ENCODE peak calls at places on chromosomes 13 and 19, in six cellular contexts. Z is SK-N-SH, M is GM12878, J is K562, X is HCT116, C is HepG2. Q is an unnamed sample.

GRCh38 chr19:8401981-8402411 is 11.1 kb upstream of the MARCHF2 start:
- DNase-seq in Z (no peak), M (no peak), J (no peak), X (no peak), C (no peak), Q (no peak)

GRCh38 chr19:33799507-33799906 is 2.8 kb downstream of the KCTD15 start:
- DNase-seq in Z (peak), M (no peak), J (no peak), X (no peak), C (no peak), Q (no peak)

GRCh38 chr13:29454931-29455481 is 140.5 kb downstream of the SLC7A1 start:
- DNase-seq in Z (no peak), M (no peak), J (peak), X (peak), C (peak), Q (no peak)

GRCh38 chr13:51920786-51921185 is 59.0 kb downstream of the CCDC70 start:
- DNase-seq in Z (no peak), M (no peak), J (no peak), X (no peak), C (no peak), Q (no peak)

GRCh38 chr13:41511827-41512226 is 54.5 kb downstream of the RGCC start:
- DNase-seq in Z (no peak), M (no peak), J (no peak), X (no peak), C (no peak), Q (no peak)

GRCh38 chr19:44644391-44645016 is 794 bp downstream of the PVR start:
- DNase-seq in Z (peak), M (no peak), J (peak), X (no peak), C (peak), Q (no peak)

GRCh38 chr13:26853272-26853818 is 92.8 kb upstream of the GPR12 start:
- DNase-seq in Z (peak), M (no peak), J (no peak), X (no peak), C (no peak), Q (no peak)

GRCh38 chr19:6712692-6713670 is 7.5 kb downstream of the C3 start:
- DNase-seq in Z (no peak), M (no peak), J (no peak), X (no peak), C (no peak), Q (no peak)

GRCh38 chr19:2577722-2578335 is 101.9 kb downstream of the GADD45B start:
- DNase-seq in Z (no peak), M (no peak), J (no peak), X (no peak), C (no peak), Q (no peak)

GRCh38 chr19:15671891-15672579 is 852 bp upstream of the CYP4F12 start:
- DNase-seq in Z (no peak), M (no peak), J (no peak), X (no peak), C (no peak), Q (peak)

GRCh38 chr13:53191091-53191490 is 162.5 kb downstream of the OLFM4 start:
- DNase-seq in Z (no peak), M (no peak), J (no peak), X (no peak), C (no peak), Q (no peak)

GRCh38 chr13:20826810-20827560 is 53.2 kb upstream of the EEF1AKMT1 start:
- DNase-seq in Z (no peak), M (no peak), J (no peak), X (no peak), C (no peak), Q (no peak)

GRCh38 chr13:68323106-68323505 is 1093.0 kb upstream of the PCDH9 start:
- DNase-seq in Z (no peak), M (no peak), J (no peak), X (no peak), C (no peak), Q (no peak)

GRCh38 chr19:27746691-27747380 is 1466.1 kb downstream of the UQCRFS1 start:
- DNase-seq in Z (peak), M (no peak), J (peak), X (no peak), C (no peak), Q (peak)

GRCh38 chr13:30870916-30871712 is 35.0 kb upstream of the MEDAG start:
- DNase-seq in Z (no peak), M (no peak), J (no peak), X (no peak), C (no peak), Q (no peak)

GRCh38 chr13:113291997-113292862 is 4.8 kb upstream of the LAMP1 start:
- DNase-seq in Z (peak), M (no peak), J (peak), X (no peak), C (no peak), Q (peak)
- TF ChIP-seq JUND in Z (no peak), M (no peak), J (no peak), X (no peak), C (no peak), Q (no peak)

GRCh38 chr13:63305641-63306133 is 1890.0 kb upstream of the PCDH20 start:
- DNase-seq in Z (no peak), M (no peak), J (no peak), X (no peak), C (no peak), Q (no peak)
- TF ChIP-seq JUND in Z (no peak), M (no peak), J (no peak), X (no peak), C (no peak), Q (no peak)

GRCh38 chr13:22107549-22107948 is 436.7 kb downstream of the FGF9 start:
- DNase-seq in Z (no peak), M (no peak), J (no peak), X (no peak), C (peak), Q (peak)
- TF ChIP-seq JUND in Z (no peak), M (no peak), J (no peak), X (no peak), C (no peak), Q (no peak)

DNA sequence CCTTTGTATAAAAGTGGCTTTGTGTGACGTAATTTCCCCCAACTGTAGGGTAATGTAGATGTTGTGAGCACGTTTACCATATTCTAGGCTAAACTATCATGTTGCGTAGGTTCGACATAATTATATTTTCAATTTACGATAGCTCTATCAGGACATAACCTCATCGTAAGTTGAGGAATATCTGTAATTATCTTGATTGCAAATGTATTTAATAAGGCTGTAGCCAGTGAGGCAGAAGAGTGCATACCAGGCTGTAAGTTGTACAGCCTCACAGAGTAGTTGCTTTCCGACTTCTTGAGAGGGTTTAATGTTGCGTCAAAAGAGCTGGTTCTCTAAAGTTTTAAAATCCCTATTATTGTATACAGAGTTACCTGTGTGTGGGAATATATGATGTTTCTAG is 839.4 kb upstream of the GPC6 start:
- DNase-seq in Z (no peak), M (no peak), J (no peak), X (no peak), C (no peak), Q (no peak)
- TF ChIP-seq JUND in Z (no peak), M (no peak), J (no peak), X (no peak), C (no peak), Q (no peak)

GRCh38 chr13:44184740-44185139 is 188.9 kb upstream of the SERP2 start:
- DNase-seq in Z (no peak), M (no peak), J (no peak), X (no peak), C (no peak), Q (no peak)

GRCh38 chr13:44189085-44189484 is 184.5 kb upstream of the SERP2 start:
- DNase-seq in Z (no peak), M (no peak), J (no peak), X (no peak), C (no peak), Q (no peak)

GRCh38 chr13:44191103-44191502 is 182.5 kb upstream of the SERP2 start:
- DNase-seq in Z (no peak), M (no peak), J (no peak), X (no peak), C (no peak), Q (no peak)

GRCh38 chr13:44191504-44192171 is 182.0 kb upstream of the SERP2 start:
- DNase-seq in Z (peak), M (no peak), J (peak), X (peak), C (peak), Q (peak)

GRCh38 chr13:44188257-44188656 is 185.4 kb upstream of the SERP2 start:
- DNase-seq in Z (no peak), M (no peak), J (peak), X (peak), C (no peak), Q (no peak)
- TF ChIP-seq JUND in Z (peak), M (no peak), J (peak), X (peak), C (no peak), Q (no peak)

DNA sequence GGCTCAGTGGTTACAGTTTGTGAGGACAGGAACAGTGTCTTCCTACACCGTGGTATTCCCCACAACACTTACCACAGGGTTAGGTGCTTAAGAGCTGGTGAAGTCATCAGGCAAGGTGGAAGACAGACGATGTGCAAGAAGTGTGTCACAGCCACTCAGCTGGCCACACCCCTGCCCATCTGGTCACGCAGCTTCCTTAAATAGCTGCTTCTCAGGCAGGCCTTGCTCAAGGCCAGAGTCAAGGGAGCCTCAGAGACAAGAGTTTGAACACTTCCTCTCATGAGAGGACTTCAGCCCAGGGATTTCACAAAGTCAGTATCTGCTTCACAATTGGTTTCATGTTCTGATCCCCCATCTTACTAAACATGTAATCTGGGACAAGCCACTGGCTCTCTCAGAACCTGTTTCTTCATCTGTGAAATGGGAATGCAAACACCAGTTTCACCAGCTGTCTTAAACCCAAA is 80.3 kb upstream of the FRY start:
- DNase-seq in Z (no peak), M (peak), J (no peak), X (no peak), C (no peak), Q (peak)
- TF ChIP-seq JUND in Z (no peak), M (peak), J (no peak), X (no peak), C (no peak), Q (no peak)

DNA sequence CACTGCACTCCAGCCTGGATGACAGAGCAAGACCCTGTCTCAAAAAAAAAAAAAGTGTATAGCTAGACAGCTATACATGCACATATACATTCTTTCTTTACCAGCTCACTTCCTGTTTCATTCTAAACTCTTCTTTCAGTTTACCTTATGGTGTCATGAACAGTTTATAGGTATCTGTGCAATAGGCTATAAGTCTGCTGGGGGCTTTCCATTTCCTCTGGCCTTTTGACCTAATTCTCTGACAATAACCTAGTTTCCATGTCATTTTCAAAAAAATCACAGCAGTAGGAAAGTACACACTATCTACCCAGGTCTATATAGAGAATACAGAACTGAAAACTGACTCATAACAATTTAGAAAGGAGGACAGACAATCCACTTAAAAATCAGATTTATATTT is 24.4 kb upstream of the URAD start:
- DNase-seq in Z (no peak), M (peak), J (no peak), X (no peak), C (no peak), Q (no peak)
- TF ChIP-seq JUND in Z (no peak), M (no peak), J (no peak), X (no peak), C (no peak), Q (no peak)

Q was measured in T47D.